ENCODE peak calls at places on chromosomes 11 and 22, in eight cellular contexts. X is NCI-H460, S is adrenal gland, B is left cardiac atrium, H is AG04450, Z is neuronal stem cell, N is HT1080, D is tibial artery. L is an unnamed sample.

GRCh38 chr22:21020802-21021429 is 6.0 kb downstream of the P2RX6 start:
- DNase-seq in B (no peak), D (no peak), N (no peak), S (no peak), X (no peak), Z (no peak), H (no peak), L (peak; percentile 16)

GRCh38 chr11:77287615-77288273 is 13.7 kb downstream of the GDPD4 start:
- DNase-seq in B (no peak), D (no peak), H (peak; percentile 74), X (no peak), S (no peak), Z (no peak), N (peak; percentile 90), L (peak; percentile 87)

GRCh38 chr11:3123316-3123715 is 41.8 kb downstream of the OSBPL5 start:
- DNase-seq in Z (no peak), N (no peak), D (peak; percentile 86), X (no peak), H (no peak), B (peak; percentile 84), S (no peak), L (no peak)

GRCh38 chr22:50470491-50470890 is 4.3 kb downstream of the SBF1 start:
- DNase-seq in D (no peak), S (no peak), Z (no peak), X (no peak), B (no peak), H (no peak), N (no peak), L (no peak)

GRCh38 chr11:43833657-43834073 is 47.0 kb upstream of the ALKBH3 start:
- DNase-seq in S (no peak), Z (no peak), X (no peak), B (no peak), D (no peak), N (no peak), H (peak; percentile 76), L (peak; percentile 15)

GRCh38 chr11:8356731-8357504 is 93.2 kb upstream of the LMO1 start:
- DNase-seq in H (no peak), S (no peak), X (no peak), D (no peak), Z (peak; percentile 63), B (peak; percentile 66), N (peak; percentile 18), L (no peak)

GRCh38 chr11:112881461-112881860 is 79.8 kb upstream of the NCAM1 start:
- DNase-seq in S (peak; percentile 87), D (no peak), Z (peak; percentile 78), X (peak; percentile 60), B (peak; percentile 80), N (no peak), H (no peak), L (no peak)

GRCh38 chr22:49693848-49694247 is 133.8 kb downstream of the BRD1 start:
- DNase-seq in S (no peak), X (no peak), Z (no peak), D (no peak), N (no peak), H (no peak), B (no peak), L (no peak)

GRCh38 chr11:77195071-77195705 is 67.1 kb downstream of the MYO7A start:
- DNase-seq in N (no peak), D (peak; percentile 1), B (peak; percentile 16), H (no peak), Z (no peak), S (peak; percentile 5), X (no peak), L (no peak)

GRCh38 chr11:69290791-69291190 is 3.2 kb upstream of the MYEOV start:
- DNase-seq in X (no peak), H (no peak), Z (no peak), B (peak; percentile 11), N (no peak), D (no peak), S (no peak), L (no peak)

GRCh38 chr11:107799245-107799859 is 59.2 kb downstream of the SLC35F2 start:
- DNase-seq in N (peak; percentile 69), D (peak; percentile 82), B (peak; percentile 69), Z (peak; percentile 35), X (peak; percentile 47), S (peak; percentile 69), H (peak; percentile 39), L (peak; percentile 94)

GRCh38 chr11:73977856-73978519 is 4.7 kb downstream of the UCP2 start:
- DNase-seq in B (no peak), D (no peak), X (no peak), N (no peak), H (no peak), Z (no peak), S (no peak), L (no peak)

GRCh38 chr11:70646272-70647049 is 248.1 kb downstream of the CTTN start:
- DNase-seq in N (no peak), S (no peak), Z (no peak), B (no peak), X (no peak), H (no peak), D (no peak), L (no peak)

GRCh38 chr11:6609502-6610015 is 2.5 kb downstream of the TAF10 start:
- DNase-seq in N (no peak), X (no peak), Z (no peak), H (no peak), B (no peak), S (no peak), D (no peak), L (no peak)

GRCh38 chr22:46629291-46629690 is 9.1 kb downstream of the GRAMD4 start:
- DNase-seq in Z (no peak), H (no peak), N (no peak), D (no peak), X (no peak), B (no peak), S (no peak), L (no peak)

GRCh38 chr11:67543585-67543984 is 20.3 kb upstream of the CABP2 start:
- DNase-seq in X (no peak), H (no peak), S (no peak), Z (no peak), N (no peak), D (no peak), B (no peak), L (no peak)

GRCh38 chr11:128884703-128885338 is 6.3 kb upstream of the KCNJ5 start:
- DNase-seq in Z (peak; percentile 69), H (peak; percentile 33), B (no peak), D (peak; percentile 43), S (peak; percentile 58), X (peak; percentile 48), N (peak; percentile 51), L (peak; percentile 93)

GRCh38 chr11:88280673-88281316 is 56.7 kb downstream of the CTSC start:
- DNase-seq in B (peak; percentile 30), S (peak; percentile 35), Z (no peak), X (no peak), H (no peak), N (no peak), D (no peak), L (no peak)

GRCh38 chr22:27223317-27224177 is 566.2 kb downstream of the MIAT start:
- DNase-seq in H (peak; percentile 37), S (no peak), B (no peak), N (peak; percentile 67), X (no peak), Z (no peak), D (no peak), L (peak; percentile 3)

GRCh38 chr22:36873614-36874308 is 13.0 kb downstream of the NCF4 start:
- DNase-seq in D (peak; percentile 36), Z (no peak), X (peak; percentile 23), N (peak; percentile 27), S (peak; percentile 50), B (peak; percentile 39), H (no peak), L (peak; percentile 55)

GRCh38 chr22:19871023-19871844 is 16.6 kb upstream of the GNB1L start:
- DNase-seq in H (no peak), X (no peak), N (no peak), B (peak; percentile 21), S (peak; percentile 5), Z (no peak), D (peak; percentile 7), L (no peak)

GRCh38 chr11:79439893-79440450 is 858 bp downstream of the TENM4 start:
- DNase-seq in D (peak; percentile 24), X (no peak), S (peak; percentile 38), Z (peak; percentile 55), B (no peak), N (no peak), H (no peak), L (no peak)

GRCh38 chr11:19777032-19777341 is 64.3 kb downstream of the NAV2 start:
- DNase-seq in Z (no peak), B (no peak), D (no peak), N (no peak), S (no peak), H (no peak), X (no peak), L (peak; percentile 4)

GRCh38 chr22:37965940-37966664 is 12.6 kb downstream of the POLR2F start:
- DNase-seq in S (no peak), X (no peak), N (no peak), Z (no peak), H (no peak), D (no peak), B (no peak), L (no peak)

GRCh38 chr22:17724678-17725464 is 49.4 kb downstream of the BID start:
- DNase-seq in H (no peak), S (peak; percentile 36), D (no peak), N (no peak), X (peak; percentile 34), B (no peak), Z (no peak), L (no peak)

GRCh38 chr11:112806876-112807275 is 154.3 kb upstream of the NCAM1 start:
- DNase-seq in N (peak; percentile 39), Z (no peak), X (no peak), H (no peak), B (no peak), S (no peak), D (no peak), L (no peak)

GRCh38 chr11:69301491-69302401 is 7.8 kb downstream of the MYEOV start:
- DNase-seq in X (peak; percentile 89), B (peak; percentile 62), Z (no peak), H (peak; percentile 42), S (peak; percentile 66), D (no peak), N (peak; percentile 100), L (peak; percentile 100)

GRCh38 chr11:120564573-120565301 is 53.2 kb downstream of the GRIK4 start:
- DNase-seq in N (no peak), D (no peak), Z (peak; percentile 48), S (peak; percentile 81), B (peak; percentile 75), X (no peak), H (no peak), L (no peak)

GRCh38 chr11:112526699-112527410 is 266.2 kb upstream of the PLET1 start:
- DNase-seq in X (no peak), H (no peak), D (no peak), S (no peak), N (peak; percentile 75), B (no peak), Z (no peak), L (no peak)

GRCh38 chr11:83161610-83162199 is 4.8 kb downstream of the PCF11 start:
- DNase-seq in X (no peak), Z (no peak), D (no peak), B (no peak), H (no peak), N (no peak), S (no peak), L (no peak)

GRCh38 chr11:64164392-64165312 is 1.3 kb downstream of the MACROD1 start:
- DNase-seq in Z (no peak), B (peak; percentile 55), N (no peak), H (no peak), D (no peak), X (no peak), S (peak; percentile 60), L (peak; percentile 61)

GRCh38 chr11:17276236-17277023 is at the start of gene NUCB2:
- DNase-seq in S (peak; percentile 98), H (peak; percentile 89), N (peak; percentile 95), B (peak; percentile 99), D (peak; percentile 97), X (peak; percentile 91), Z (peak; percentile 97), L (peak; percentile 94)

GRCh38 chr22:35230839-35231584 is 26.3 kb upstream of the HMGXB4 start:
- DNase-seq in Z (no peak), N (peak; percentile 81), D (no peak), B (no peak), S (no peak), X (peak; percentile 18), H (no peak), L (peak; percentile 29)

GRCh38 chr11:3037041-3037944 is 19.9 kb downstream of the CARS1 start:
- DNase-seq in Z (peak; percentile 83), S (peak; percentile 80), H (peak; percentile 26), N (peak; percentile 52), X (peak; percentile 64), D (peak; percentile 90), B (peak; percentile 87), L (peak; percentile 77)

L was measured in PC-3.